ENCODE peak calls at places on chromosomes 7 and 10, in ten cellular contexts. W, R, U, N, K, Z, F, D, H and E are unnamed samples.

GRCh38 chr10:69958232-69958902 is 94.3 kb upstream of the MACROH2A2 start:
- DNase-seq in W (peak), R (no peak), U (peak), N (peak), K (peak), Z (peak), F (peak), D (peak), H (peak), E (no peak)

GRCh38 chr10:78250313-78251040 is 216.8 kb downstream of the RPS24 start:
- DNase-seq in W (no peak), R (no peak), U (no peak), N (no peak), K (no peak), Z (no peak), F (no peak), D (no peak), H (no peak), E (no peak)

GRCh38 chr10:124367936-124368335 is 50.8 kb downstream of the OAT start:
- DNase-seq in W (no peak), R (no peak), U (no peak), N (no peak), K (no peak), Z (no peak), F (no peak), D (no peak), H (no peak), E (no peak)

GRCh38 chr7:15747187-15748111 is 61.0 kb upstream of the MEOX2 start:
- DNase-seq in W (no peak), R (no peak), U (no peak), N (no peak), K (no peak), Z (peak), F (peak), D (no peak), H (no peak), E (no peak)

GRCh38 chr7:143304938-143305337 is 11.0 kb upstream of the CLCN1 start:
- DNase-seq in W (no peak), R (no peak), U (no peak), N (no peak), K (no peak), Z (no peak), F (no peak), D (no peak), H (no peak), E (no peak)

GRCh38 chr10:9009505-9009904 is 955.0 kb downstream of the GATA3 start:
- DNase-seq in W (peak), R (no peak), U (no peak), N (no peak), K (no peak), Z (no peak), F (no peak), D (no peak), H (no peak), E (no peak)

GRCh38 chr7:135262623-135263320 is 29.1 kb downstream of the STRA8 start:
- DNase-seq in W (no peak), R (no peak), U (no peak), N (no peak), K (no peak), Z (no peak), F (no peak), D (no peak), H (no peak), E (no peak)

GRCh38 chr10:16867556-16867955 is 50.3 kb upstream of the RSU1 start:
- DNase-seq in W (peak), R (no peak), U (no peak), N (no peak), K (no peak), Z (peak), F (peak), D (no peak), H (no peak), E (no peak)

GRCh38 chr7:4169505-4169904 is 512.6 kb upstream of the FOXK1 start:
- DNase-seq in W (no peak), R (no peak), U (no peak), N (no peak), K (no peak), Z (no peak), F (no peak), D (no peak), H (no peak), E (no peak)

GRCh38 chr7:50863053-50863452 is 80.4 kb upstream of the GRB10 start:
- DNase-seq in W (no peak), R (no peak), U (no peak), N (no peak), K (no peak), Z (no peak), F (no peak), D (no peak), H (no peak), E (no peak)

GRCh38 chr7:2248984-2249694 is 7.1 kb downstream of the NUDT1 start:
- DNase-seq in W (peak), R (no peak), U (no peak), N (no peak), K (no peak), Z (peak), F (peak), D (no peak), H (no peak), E (no peak)